ENCODE peak calls at places on chromosomes 3 and 15, in four cellular contexts. One of them, this sample, is unnamed.

GRCh38 chr15:80609512-80609946 is 85.6 kb upstream of the ABHD17C start:
- DNase-seq in AG08395: no peak
- DNase-seq in naive thymus-derived CD8-positive, alpha-beta T cell: no peak
- DNase-seq in IMR-90: no peak
- DNase-seq in this sample: no peak

GRCh38 chr3:30989266-30989799 is 94.9 kb upstream of the GADL1 start:
- DNase-seq in IMR-90: no peak
- DNase-seq in naive thymus-derived CD8-positive, alpha-beta T cell: no peak
- DNase-seq in AG08395: no peak
- DNase-seq in this sample: no peak

GRCh38 chr3:189298469-189299375 is 127.0 kb downstream of the TPRG1 start:
- DNase-seq in IMR-90: no peak
- DNase-seq in naive thymus-derived CD8-positive, alpha-beta T cell: no peak
- DNase-seq in AG08395: no peak
- DNase-seq in this sample: no peak

GRCh38 chr3:39137435-39137936 is 15.9 kb downstream of the CSRNP1 start:
- DNase-seq in naive thymus-derived CD8-positive, alpha-beta T cell: no peak
- DNase-seq in AG08395: no peak
- DNase-seq in IMR-90: no peak
- DNase-seq in this sample: no peak

GRCh38 chr3:123480428-123480827 is 31.5 kb upstream of the ADCY5 start:
- DNase-seq in IMR-90: no peak
- DNase-seq in AG08395: no peak
- DNase-seq in naive thymus-derived CD8-positive, alpha-beta T cell: no peak
- DNase-seq in this sample: no peak

GRCh38 chr15:36024066-36024465 is 478.1 kb upstream of the DPH6 start:
- DNase-seq in AG08395: no peak
- DNase-seq in naive thymus-derived CD8-positive, alpha-beta T cell: no peak
- DNase-seq in IMR-90: peak
- DNase-seq in this sample: no peak

GRCh38 chr3:136266468-136266867 is 16.3 kb downstream of the PCCB start:
- DNase-seq in IMR-90: peak
- DNase-seq in naive thymus-derived CD8-positive, alpha-beta T cell: no peak
- DNase-seq in AG08395: peak
- DNase-seq in this sample: no peak

GRCh38 chr15:39083213-39083612 is 497.7 kb upstream of the THBS1 start:
- DNase-seq in IMR-90: peak
- DNase-seq in AG08395: no peak
- DNase-seq in naive thymus-derived CD8-positive, alpha-beta T cell: no peak
- DNase-seq in this sample: no peak

GRCh38 chr3:32484437-32484836 is 18.2 kb downstream of the CMTM6 start:
- DNase-seq in AG08395: no peak
- DNase-seq in IMR-90: no peak
- DNase-seq in naive thymus-derived CD8-positive, alpha-beta T cell: no peak
- DNase-seq in this sample: no peak

GRCh38 chr15:42735382-42736165 is 1.4 kb downstream of the CDAN1 start:
- DNase-seq in AG08395: no peak
- DNase-seq in naive thymus-derived CD8-positive, alpha-beta T cell: no peak
- DNase-seq in IMR-90: no peak
- DNase-seq in this sample: no peak

GRCh38 chr15:58535894-58536293 is 104.1 kb downstream of the LIPC start:
- DNase-seq in naive thymus-derived CD8-positive, alpha-beta T cell: no peak
- DNase-seq in IMR-90: no peak
- DNase-seq in AG08395: no peak
- DNase-seq in this sample: no peak

GRCh38 chr15:51184637-51185036 is 89.9 kb upstream of the TNFAIP8L3 start:
- DNase-seq in IMR-90: no peak
- DNase-seq in naive thymus-derived CD8-positive, alpha-beta T cell: no peak
- DNase-seq in AG08395: no peak
- DNase-seq in this sample: no peak

GRCh38 chr3:73925045-73925444 is 300.3 kb upstream of the PDZRN3 start:
- DNase-seq in IMR-90: no peak
- DNase-seq in naive thymus-derived CD8-positive, alpha-beta T cell: no peak
- DNase-seq in AG08395: no peak
- DNase-seq in this sample: no peak

GRCh38 chr15:64152507-64153387 is 1.2 kb downstream of the SNX22 start:
- DNase-seq in AG08395: peak
- DNase-seq in IMR-90: no peak
- DNase-seq in naive thymus-derived CD8-positive, alpha-beta T cell: no peak
- DNase-seq in this sample: no peak

GRCh38 chr3:70108072-70108471 is 108.5 kb downstream of the SAMMSON start:
- DNase-seq in naive thymus-derived CD8-positive, alpha-beta T cell: no peak
- DNase-seq in IMR-90: peak
- DNase-seq in AG08395: no peak
- DNase-seq in this sample: peak

GRCh38 chr3:52237659-52238172 is 1.2 kb downstream of the TWF2 start:
- DNase-seq in naive thymus-derived CD8-positive, alpha-beta T cell: no peak
- DNase-seq in AG08395: peak
- DNase-seq in IMR-90: peak
- DNase-seq in this sample: peak

GRCh38 chr15:65100427-65100826 is 14.6 kb downstream of the UBAP1L start:
- DNase-seq in AG08395: no peak
- DNase-seq in naive thymus-derived CD8-positive, alpha-beta T cell: no peak
- DNase-seq in IMR-90: no peak
- DNase-seq in this sample: no peak

GRCh38 chr3:12536423-12536822 is 8.9 kb downstream of the MKRN2OS start:
- DNase-seq in AG08395: peak
- DNase-seq in IMR-90: peak
- DNase-seq in naive thymus-derived CD8-positive, alpha-beta T cell: no peak
- DNase-seq in this sample: no peak

GRCh38 chr3:190458040-190458439 is 8.3 kb upstream of the TMEM207 start:
- DNase-seq in AG08395: no peak
- DNase-seq in IMR-90: no peak
- DNase-seq in naive thymus-derived CD8-positive, alpha-beta T cell: no peak
- DNase-seq in this sample: no peak

GRCh38 chr3:76859596-76859995 is 180.3 kb upstream of the ROBO2 start:
- DNase-seq in AG08395: no peak
- DNase-seq in naive thymus-derived CD8-positive, alpha-beta T cell: no peak
- DNase-seq in IMR-90: peak
- DNase-seq in this sample: no peak

GRCh38 chr15:100809151-100809550 is 70.5 kb upstream of the ALDH1A3 start:
- DNase-seq in IMR-90: no peak
- DNase-seq in AG08395: no peak
- DNase-seq in naive thymus-derived CD8-positive, alpha-beta T cell: no peak
- DNase-seq in this sample: no peak

GRCh38 chr3:117622130-117622841 is 912.7 kb downstream of the TUSC7 start:
- DNase-seq in naive thymus-derived CD8-positive, alpha-beta T cell: no peak
- DNase-seq in AG08395: peak
- DNase-seq in IMR-90: peak
- DNase-seq in this sample: no peak

GRCh38 chr3:184355261-184356012 is 6.0 kb downstream of the CLCN2 start:
- DNase-seq in naive thymus-derived CD8-positive, alpha-beta T cell: no peak
- DNase-seq in AG08395: no peak
- DNase-seq in IMR-90: no peak
- DNase-seq in this sample: no peak

GRCh38 chr15:75177360-75178071 is 24.2 kb upstream of the C15orf39 start:
- DNase-seq in IMR-90: no peak
- DNase-seq in AG08395: no peak
- DNase-seq in naive thymus-derived CD8-positive, alpha-beta T cell: no peak
- DNase-seq in this sample: no peak

GRCh38 chr3:186444288-186444687 is 82.3 kb upstream of the DGKG start:
- DNase-seq in naive thymus-derived CD8-positive, alpha-beta T cell: no peak
- DNase-seq in AG08395: no peak
- DNase-seq in IMR-90: no peak
- DNase-seq in this sample: no peak

GRCh38 chr15:66758844-66759243 is 56.8 kb downstream of the SMAD6 start:
- DNase-seq in IMR-90: no peak
- DNase-seq in AG08395: no peak
- DNase-seq in naive thymus-derived CD8-positive, alpha-beta T cell: no peak
- DNase-seq in this sample: no peak

GRCh38 chr15:89150762-89151305 is 62.6 kb downstream of the ABHD2 start:
- DNase-seq in IMR-90: no peak
- DNase-seq in naive thymus-derived CD8-positive, alpha-beta T cell: no peak
- DNase-seq in AG08395: no peak
- DNase-seq in this sample: peak

GRCh38 chr3:122458992-122459391 is 43.1 kb upstream of the WDR5B start:
- DNase-seq in IMR-90: peak
- DNase-seq in AG08395: peak
- DNase-seq in naive thymus-derived CD8-positive, alpha-beta T cell: no peak
- DNase-seq in this sample: peak

GRCh38 chr3:10505791-10506585 is 602 bp upstream of the ATP2B2 start:
- DNase-seq in AG08395: no peak
- DNase-seq in naive thymus-derived CD8-positive, alpha-beta T cell: no peak
- DNase-seq in IMR-90: no peak
- DNase-seq in this sample: no peak

GRCh38 chr3:64992462-64993285 is 304.9 kb upstream of the ADAMTS9 start:
- DNase-seq in naive thymus-derived CD8-positive, alpha-beta T cell: no peak
- DNase-seq in IMR-90: no peak
- DNase-seq in AG08395: no peak
- DNase-seq in this sample: no peak

GRCh38 chr15:31214864-31215489 is 111.7 kb upstream of the KLF13 start:
- DNase-seq in AG08395: peak
- DNase-seq in naive thymus-derived CD8-positive, alpha-beta T cell: no peak
- DNase-seq in IMR-90: no peak
- DNase-seq in this sample: no peak

GRCh38 chr15:64046347-64047153 is at the start of gene DAPK2:
- DNase-seq in IMR-90: peak
- DNase-seq in naive thymus-derived CD8-positive, alpha-beta T cell: peak
- DNase-seq in AG08395: peak
- DNase-seq in this sample: peak

GRCh38 chr3:30915782-30916181 is 21.3 kb upstream of the GADL1 start:
- DNase-seq in IMR-90: no peak
- DNase-seq in naive thymus-derived CD8-positive, alpha-beta T cell: no peak
- DNase-seq in AG08395: peak
- DNase-seq in this sample: no peak

GRCh38 chr3:106108925-106109324 is 240.1 kb upstream of the CBLB start:
- DNase-seq in AG08395: no peak
- DNase-seq in IMR-90: no peak
- DNase-seq in naive thymus-derived CD8-positive, alpha-beta T cell: no peak
- DNase-seq in this sample: no peak

GRCh38 chr3:87706176-87706575 is 352.6 kb downstream of the CGGBP1 start:
- DNase-seq in AG08395: no peak
- DNase-seq in IMR-90: no peak
- DNase-seq in naive thymus-derived CD8-positive, alpha-beta T cell: no peak
- DNase-seq in this sample: no peak

This sample was measured in LNCaP clone FGC.